ENCODE peak calls at places on chromosomes 6 and 20, in nine cellular contexts. P is heart left ventricle; A is cardiac fibroblast; V is IMR-90; B is H1; J is stomach; I is fibroblast of the aortic adventitia; W is ovary; O is CD8-positive, alpha-beta T cell. E is an unnamed sample.
A peak's percentile ranks its signal among the peaks of the same experiment; 100 is the strongest.

GRCh38 chr6:141164042-141164748 is 968.5 kb upstream of the GJE1 start:
- DNase-seq in V (peak; percentile 42), J (peak; percentile 44), O (no peak), W (no peak), P (peak; percentile 39), I (no peak), A (no peak), B (no peak), E (no peak)

GRCh38 chr6:139308936-139309603 is 17.3 kb upstream of the TXLNB start:
- DNase-seq in J (peak; percentile 35), A (peak; percentile 85), B (no peak), I (peak; percentile 81), W (no peak), O (no peak), V (peak; percentile 85), P (peak; percentile 53), E (no peak)

GRCh38 chr6:160455484-160456213 is 107.5 kb downstream of the SLC22A3 start:
- DNase-seq in P (peak; percentile 33), O (peak; percentile 47), V (peak; percentile 47), W (peak; percentile 64), A (peak; percentile 71), J (peak; percentile 68), I (peak; percentile 78), B (peak; percentile 49), E (peak; percentile 81)

GRCh38 chr6:161295784-161296183 is 21.9 kb upstream of the AGPAT4 start:
- DNase-seq in W (no peak), A (no peak), O (no peak), B (no peak), J (no peak), I (no peak), P (no peak), V (no peak), E (no peak)

GRCh38 chr6:3202999-3203696 is 24.3 kb downstream of the TUBB2B start:
- DNase-seq in P (no peak), V (peak; percentile 81), I (peak; percentile 36), J (no peak), O (no peak), W (no peak), A (peak; percentile 47), B (no peak), E (no peak)

GRCh38 chr6:131134220-131134831 is 941 bp upstream of the AKAP7 start:
- DNase-seq in P (no peak), W (no peak), O (no peak), A (no peak), J (no peak), I (peak; percentile 4), B (no peak), V (no peak), E (no peak)

GRCh38 chr6:69974193-69974592 is 107.8 kb downstream of the COL19A1 start:
- DNase-seq in V (peak; percentile 11), A (peak; percentile 73), I (peak; percentile 7), P (peak; percentile 33), W (no peak), B (no peak), O (no peak), J (no peak), E (no peak)

GRCh38 chr20:25022680-25023079 is 30.1 kb upstream of the APMAP start:
- DNase-seq in I (no peak), V (no peak), O (no peak), B (no peak), J (peak; percentile 92), P (peak; percentile 60), W (no peak), A (no peak), E (no peak)

GRCh38 chr6:107066697-107067659 is 39.0 kb downstream of the MTRES1 start:
- DNase-seq in O (no peak), J (no peak), A (no peak), B (no peak), P (no peak), W (no peak), I (peak; percentile 50), V (peak; percentile 46), E (no peak)

GRCh38 chr20:12955611-12956010 is 53.2 kb upstream of the SPTLC3 start:
- DNase-seq in V (no peak), J (no peak), I (no peak), B (no peak), A (no peak), W (no peak), O (no peak), P (no peak), E (no peak)

GRCh38 chr20:60085551-60086132 is 127.4 kb downstream of the CDH26 start:
- DNase-seq in A (no peak), W (no peak), I (no peak), B (no peak), P (no peak), O (no peak), V (no peak), J (no peak), E (no peak)

GRCh38 chr6:16438677-16439615 is 200.6 kb downstream of the GMPR start:
- DNase-seq in A (peak; percentile 73), B (no peak), I (peak; percentile 82), P (no peak), V (peak; percentile 70), W (no peak), O (no peak), J (no peak), E (no peak)

GRCh38 chr6:99016355-99016754 is 68.6 kb upstream of the FBXL4 start:
- DNase-seq in J (no peak), B (no peak), P (no peak), I (peak; percentile 8), O (no peak), W (no peak), V (peak; percentile 67), A (peak; percentile 60), E (no peak)

GRCh38 chr6:73732845-73733675 is 37.1 kb downstream of the CD109 start:
- DNase-seq in O (peak; percentile 36), B (no peak), J (peak; percentile 59), I (peak; percentile 86), W (peak; percentile 11), V (peak; percentile 78), A (peak; percentile 83), P (peak; percentile 56), E (peak; percentile 76)

GRCh38 chr6:4459981-4460380 is 316.2 kb upstream of the CDYL start:
- DNase-seq in V (no peak), I (no peak), J (no peak), A (peak; percentile 32), W (no peak), O (no peak), B (no peak), P (no peak), E (no peak)

GRCh38 chr6:116955773-116956172 is 78.7 kb downstream of the RFX6 start:
- DNase-seq in I (no peak), J (no peak), W (no peak), P (no peak), O (no peak), V (no peak), A (no peak), B (no peak), E (no peak)

GRCh38 chr6:143700684-143701342 is 23.0 kb downstream of the PHACTR2 start:
- DNase-seq in A (peak; percentile 75), J (no peak), P (peak; percentile 50), W (peak; percentile 18), O (no peak), B (no peak), V (peak; percentile 89), I (peak; percentile 77), E (no peak)

GRCh38 chr20:1396264-1396663 is 3.4 kb upstream of the FKBP1A start:
- DNase-seq in I (no peak), W (no peak), P (no peak), B (no peak), O (no peak), A (no peak), V (no peak), J (no peak), E (no peak)

GRCh38 chr20:25223765-25224720 is 23.8 kb upstream of the PYGB start:
- DNase-seq in I (no peak), P (no peak), W (no peak), O (no peak), V (no peak), J (peak; percentile 22), A (no peak), B (no peak), E (no peak)

GRCh38 chr6:166307981-166308768 is at the start of gene PRR18:
- DNase-seq in O (no peak), W (no peak), V (no peak), P (no peak), I (no peak), B (no peak), A (no peak), J (no peak), E (peak; percentile 56)
- TF ChIP-seq CTCF in O (no peak), W (no peak), V (no peak), P (no peak), I (no peak), B (no peak), A (no peak), J (no peak), E (no peak)

DNA sequence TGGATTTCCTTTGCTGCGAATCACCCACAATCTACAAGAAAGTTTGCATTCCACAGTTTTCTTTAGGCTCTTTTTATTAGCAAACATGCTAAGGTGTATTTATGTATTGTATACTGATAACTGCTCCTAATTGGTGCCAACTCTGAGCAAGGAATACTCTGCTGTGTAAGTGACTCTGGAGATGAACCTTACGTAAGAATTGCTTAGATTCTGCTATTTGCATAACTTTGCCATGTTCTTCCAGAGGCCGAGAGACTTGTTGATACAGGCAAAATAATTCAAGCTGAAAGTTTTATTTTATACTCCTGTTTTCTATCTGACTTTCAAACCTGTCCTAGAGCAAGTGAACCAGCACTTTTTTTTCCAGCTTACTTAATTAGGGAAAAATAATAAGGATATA is 461.3 kb downstream of the GJA1 start:
- DNase-seq in I (no peak), P (no peak), J (no peak), V (peak; percentile 26), W (no peak), O (no peak), B (no peak), A (no peak), E (no peak)
- TF ChIP-seq CTCF in I (no peak), P (no peak), J (no peak), V (no peak), W (no peak), O (no peak), B (no peak), A (no peak), E (no peak)

GRCh38 chr6:125988280-125988679 is 1.9 kb downstream of the TRMT11 start:
- DNase-seq in V (no peak), B (no peak), A (no peak), J (no peak), P (no peak), W (no peak), I (no peak), O (no peak), E (no peak)
- TF ChIP-seq CTCF in V (no peak), B (no peak), A (no peak), J (no peak), P (no peak), W (no peak), I (no peak), O (no peak), E (no peak)

GRCh38 chr6:159168536-159169192 is 536 bp upstream of the FNDC1 start:
- DNase-seq in V (peak; percentile 5), A (peak; percentile 31), O (no peak), W (peak; percentile 21), I (peak; percentile 30), B (no peak), P (peak; percentile 61), J (peak; percentile 38), E (peak; percentile 73)
- TF ChIP-seq CTCF in V (peak; percentile 18), A (peak; percentile 22), O (no peak), W (no peak), I (peak; percentile 38), B (peak; percentile 60), P (peak; percentile 34), J (no peak), E (peak; percentile 27)